ENCODE peak calls at places on chromosomes 2 and 18, in eight cellular contexts. One of them, this sample, is unnamed.

GRCh38 chr2:105858868-105859693 is 114.4 kb downstream of the NCK2 start:
- DNase-seq in esophagus muscularis mucosa: no peak
- DNase-seq in breast epithelium: no peak
- DNase-seq in HepG2: no peak
- DNase-seq in HCT116: no peak
- DNase-seq in GM23338: no peak
- DNase-seq in vagina: peak
- DNase-seq in spleen: no peak
- DNase-seq in this sample: no peak

GRCh38 chr2:149047118-149047517 is 8.6 kb downstream of the LYPD6B start:
- DNase-seq in esophagus muscularis mucosa: no peak
- DNase-seq in breast epithelium: no peak
- DNase-seq in HepG2: no peak
- DNase-seq in HCT116: no peak
- DNase-seq in GM23338: no peak
- DNase-seq in vagina: no peak
- DNase-seq in spleen: no peak
- DNase-seq in this sample: no peak

GRCh38 chr2:120932881-120933280 is 197.2 kb downstream of the GLI2 start:
- DNase-seq in esophagus muscularis mucosa: no peak
- DNase-seq in breast epithelium: no peak
- DNase-seq in HepG2: no peak
- DNase-seq in HCT116: no peak
- DNase-seq in GM23338: no peak
- DNase-seq in vagina: no peak
- DNase-seq in spleen: no peak
- DNase-seq in this sample: no peak

GRCh38 chr18:28112056-28112470 is 64.9 kb downstream of the CDH2 start:
- DNase-seq in esophagus muscularis mucosa: no peak
- DNase-seq in breast epithelium: no peak
- DNase-seq in HepG2: no peak
- DNase-seq in HCT116: no peak
- DNase-seq in GM23338: no peak
- DNase-seq in vagina: no peak
- DNase-seq in spleen: no peak
- DNase-seq in this sample: no peak

GRCh38 chr2:241863021-241863954 is 4.6 kb upstream of the PDCD1 start:
- DNase-seq in esophagus muscularis mucosa: no peak
- DNase-seq in breast epithelium: no peak
- DNase-seq in HepG2: no peak
- DNase-seq in HCT116: no peak
- DNase-seq in GM23338: peak
- DNase-seq in vagina: no peak
- DNase-seq in spleen: no peak
- DNase-seq in this sample: no peak

GRCh38 chr2:42792583-42793313 is at the start of gene HAAO:
- DNase-seq in esophagus muscularis mucosa: no peak
- DNase-seq in breast epithelium: no peak
- DNase-seq in HepG2: peak
- DNase-seq in HCT116: no peak
- DNase-seq in GM23338: peak
- DNase-seq in vagina: no peak
- DNase-seq in spleen: peak
- DNase-seq in this sample: no peak

GRCh38 chr2:227485429-227485828 is 13.5 kb downstream of the AGFG1 start:
- DNase-seq in esophagus muscularis mucosa: no peak
- DNase-seq in breast epithelium: no peak
- DNase-seq in HepG2: no peak
- DNase-seq in HCT116: no peak
- DNase-seq in GM23338: no peak
- DNase-seq in vagina: no peak
- DNase-seq in spleen: no peak
- DNase-seq in this sample: no peak

GRCh38 chr2:1972428-1972827 is 228.1 kb upstream of the PXDN start:
- DNase-seq in esophagus muscularis mucosa: no peak
- DNase-seq in breast epithelium: no peak
- DNase-seq in HepG2: no peak
- DNase-seq in HCT116: no peak
- DNase-seq in GM23338: no peak
- DNase-seq in vagina: peak
- DNase-seq in spleen: no peak
- DNase-seq in this sample: no peak

GRCh38 chr18:54879691-54880090 is 51.4 kb downstream of the RAB27B start:
- DNase-seq in esophagus muscularis mucosa: no peak
- DNase-seq in breast epithelium: no peak
- DNase-seq in HepG2: no peak
- DNase-seq in HCT116: no peak
- DNase-seq in GM23338: no peak
- DNase-seq in vagina: no peak
- DNase-seq in spleen: no peak
- DNase-seq in this sample: no peak

GRCh38 chr2:217622664-217623063 is 380.1 kb downstream of the TNS1 start:
- DNase-seq in esophagus muscularis mucosa: no peak
- DNase-seq in breast epithelium: no peak
- DNase-seq in HepG2: no peak
- DNase-seq in HCT116: no peak
- DNase-seq in GM23338: no peak
- DNase-seq in vagina: no peak
- DNase-seq in spleen: no peak
- DNase-seq in this sample: no peak

GRCh38 chr2:147037048-147037447 is 807.8 kb upstream of the ACVR2A start:
- DNase-seq in esophagus muscularis mucosa: no peak
- DNase-seq in breast epithelium: no peak
- DNase-seq in HepG2: no peak
- DNase-seq in HCT116: no peak
- DNase-seq in GM23338: no peak
- DNase-seq in vagina: no peak
- DNase-seq in spleen: no peak
- DNase-seq in this sample: no peak

GRCh38 chr2:62458206-62459035 is 47.6 kb downstream of the TMEM17 start:
- DNase-seq in esophagus muscularis mucosa: no peak
- DNase-seq in breast epithelium: no peak
- DNase-seq in HepG2: no peak
- DNase-seq in HCT116: no peak
- DNase-seq in GM23338: no peak
- DNase-seq in vagina: no peak
- DNase-seq in spleen: no peak
- DNase-seq in this sample: no peak

GRCh38 chr2:169276045-169276444 is 86.3 kb downstream of the LRP2 start:
- DNase-seq in esophagus muscularis mucosa: no peak
- DNase-seq in breast epithelium: no peak
- DNase-seq in HepG2: no peak
- DNase-seq in HCT116: peak
- DNase-seq in GM23338: no peak
- DNase-seq in vagina: no peak
- DNase-seq in spleen: no peak
- DNase-seq in this sample: peak

GRCh38 chr2:172431993-172432392 is 4.6 kb downstream of the ITGA6 start:
- DNase-seq in esophagus muscularis mucosa: no peak
- DNase-seq in breast epithelium: no peak
- DNase-seq in HepG2: no peak
- DNase-seq in HCT116: no peak
- DNase-seq in GM23338: no peak
- DNase-seq in vagina: no peak
- DNase-seq in spleen: no peak
- DNase-seq in this sample: no peak

GRCh38 chr2:113240915-113241911 is 37.5 kb downstream of the PAX8 start:
- DNase-seq in esophagus muscularis mucosa: peak
- DNase-seq in breast epithelium: no peak
- DNase-seq in HepG2: peak
- DNase-seq in HCT116: peak
- DNase-seq in GM23338: no peak
- DNase-seq in vagina: peak
- DNase-seq in spleen: no peak
- DNase-seq in this sample: peak

GRCh38 chr2:143720093-143720664 is 591.0 kb downstream of the ARHGAP15 start:
- DNase-seq in esophagus muscularis mucosa: no peak
- DNase-seq in breast epithelium: no peak
- DNase-seq in HepG2: no peak
- DNase-seq in HCT116: peak
- DNase-seq in GM23338: peak
- DNase-seq in vagina: no peak
- DNase-seq in spleen: no peak
- DNase-seq in this sample: no peak

GRCh38 chr18:28511421-28511821 is 334.5 kb upstream of the CDH2 start:
- DNase-seq in esophagus muscularis mucosa: no peak
- DNase-seq in breast epithelium: no peak
- DNase-seq in HepG2: no peak
- DNase-seq in HCT116: no peak
- DNase-seq in GM23338: no peak
- DNase-seq in vagina: no peak
- DNase-seq in spleen: no peak
- DNase-seq in this sample: no peak

GRCh38 chr2:110116033-110116710 is 550 bp upstream of the MALL start:
- DNase-seq in esophagus muscularis mucosa: peak
- DNase-seq in breast epithelium: no peak
- DNase-seq in HepG2: no peak
- DNase-seq in HCT116: peak
- DNase-seq in GM23338: peak
- DNase-seq in vagina: no peak
- DNase-seq in spleen: no peak
- DNase-seq in this sample: peak

GRCh38 chr2:62537814-62538213 is 31.8 kb upstream of the TMEM17 start:
- DNase-seq in esophagus muscularis mucosa: no peak
- DNase-seq in breast epithelium: no peak
- DNase-seq in HepG2: no peak
- DNase-seq in HCT116: no peak
- DNase-seq in GM23338: no peak
- DNase-seq in vagina: no peak
- DNase-seq in spleen: no peak
- DNase-seq in this sample: no peak

GRCh38 chr18:49227456-49227855 is 233.0 kb downstream of the DYM start:
- DNase-seq in esophagus muscularis mucosa: no peak
- DNase-seq in breast epithelium: no peak
- DNase-seq in HepG2: no peak
- DNase-seq in HCT116: no peak
- DNase-seq in GM23338: no peak
- DNase-seq in vagina: no peak
- DNase-seq in spleen: no peak
- DNase-seq in this sample: no peak

GRCh38 chr2:118584877-118585276 is 262.6 kb downstream of the EN1 start:
- DNase-seq in esophagus muscularis mucosa: no peak
- DNase-seq in breast epithelium: no peak
- DNase-seq in HepG2: no peak
- DNase-seq in HCT116: no peak
- DNase-seq in GM23338: no peak
- DNase-seq in vagina: no peak
- DNase-seq in spleen: no peak
- DNase-seq in this sample: no peak
- TF ChIP-seq POLR2AphosphoS5 in esophagus muscularis mucosa: no peak
- TF ChIP-seq POLR2AphosphoS5 in breast epithelium: no peak
- TF ChIP-seq POLR2AphosphoS5 in HepG2: no peak
- TF ChIP-seq POLR2AphosphoS5 in HCT116: no peak
- TF ChIP-seq POLR2AphosphoS5 in GM23338: no peak
- TF ChIP-seq POLR2AphosphoS5 in vagina: no peak
- TF ChIP-seq POLR2AphosphoS5 in spleen: no peak
- TF ChIP-seq POLR2AphosphoS5 in this sample: no peak

DNA sequence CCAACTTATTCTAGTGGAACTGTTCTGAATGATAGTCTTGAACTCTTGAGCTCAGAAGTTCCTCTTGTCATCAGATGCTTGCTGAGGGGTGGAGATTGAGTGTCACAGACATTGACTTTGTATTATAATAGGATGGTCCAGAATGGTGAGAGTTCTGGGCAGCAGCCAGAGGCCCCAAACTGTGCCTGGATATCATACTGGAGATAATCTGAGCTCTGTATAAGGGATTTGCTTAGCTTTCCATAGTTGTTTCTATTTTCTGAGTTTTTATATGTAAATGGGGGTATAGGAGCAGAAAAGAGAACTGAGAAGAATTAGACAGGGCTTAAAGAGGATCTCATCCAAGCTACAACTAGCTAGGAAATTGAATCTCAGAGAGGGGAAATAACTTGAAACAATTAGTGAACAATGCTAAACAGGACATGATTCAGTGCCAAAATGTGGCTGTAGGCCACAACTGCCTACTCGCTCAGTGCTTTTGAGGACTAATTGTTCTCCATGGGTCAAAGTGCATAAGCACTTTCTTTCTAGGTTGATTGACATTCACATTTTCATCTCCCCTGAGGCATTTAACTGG is 10.1 kb upstream of the LCLAT1 start:
- DNase-seq in esophagus muscularis mucosa: no peak
- DNase-seq in breast epithelium: no peak
- DNase-seq in HepG2: no peak
- DNase-seq in HCT116: no peak
- DNase-seq in GM23338: no peak
- DNase-seq in vagina: no peak
- DNase-seq in spleen: no peak
- DNase-seq in this sample: no peak
- TF ChIP-seq POLR2AphosphoS5 in esophagus muscularis mucosa: no peak
- TF ChIP-seq POLR2AphosphoS5 in breast epithelium: no peak
- TF ChIP-seq POLR2AphosphoS5 in HepG2: no peak
- TF ChIP-seq POLR2AphosphoS5 in HCT116: no peak
- TF ChIP-seq POLR2AphosphoS5 in GM23338: no peak
- TF ChIP-seq POLR2AphosphoS5 in vagina: no peak
- TF ChIP-seq POLR2AphosphoS5 in spleen: peak
- TF ChIP-seq POLR2AphosphoS5 in this sample: no peak

DNA sequence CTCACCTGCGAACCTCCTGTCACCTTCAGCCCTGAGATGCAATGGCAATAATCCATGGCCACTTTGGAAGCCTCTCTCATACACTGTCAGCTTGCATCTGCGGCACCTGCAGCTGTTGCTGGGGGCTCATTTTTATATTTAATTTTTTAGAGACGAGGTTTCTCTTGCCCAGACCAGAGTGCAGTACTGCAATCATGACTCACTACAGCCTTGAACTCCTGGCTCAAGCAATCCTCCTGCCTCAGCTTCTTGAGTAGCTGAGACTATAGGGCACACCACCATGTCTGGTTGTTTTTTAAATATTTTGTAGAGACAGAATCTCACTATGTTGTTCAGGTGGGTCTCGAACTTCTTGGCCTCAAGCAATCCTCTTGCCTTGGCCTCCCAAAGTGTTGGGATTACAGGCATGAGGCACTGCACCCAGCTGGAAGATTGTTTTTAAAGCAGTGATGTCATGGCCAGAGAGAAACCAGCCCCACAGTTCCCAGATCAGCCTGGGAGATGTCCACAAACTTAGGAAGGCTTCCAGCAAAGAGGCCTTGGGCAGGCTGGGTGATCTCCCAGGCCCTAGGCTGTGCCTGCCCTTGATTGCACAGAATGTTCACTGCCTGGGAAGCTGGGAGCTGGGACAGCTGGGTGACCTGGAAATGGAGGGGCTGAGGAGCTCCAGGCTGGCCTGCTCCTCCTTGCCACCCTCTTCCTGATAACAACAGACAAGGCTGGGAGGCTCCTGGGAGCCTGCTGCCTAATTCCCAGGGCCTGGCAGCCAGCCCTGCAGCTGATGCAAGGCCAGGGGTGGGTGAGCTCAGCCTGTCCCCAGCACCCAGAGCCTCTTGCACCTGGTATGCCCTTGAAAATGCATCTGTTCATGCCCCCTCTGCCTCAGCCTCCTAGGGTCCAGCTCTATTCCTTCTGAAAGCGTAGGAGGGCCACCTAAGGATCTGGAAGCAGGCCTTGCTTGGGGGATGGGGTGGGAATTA is 27.1 kb downstream of the SH2D6 start:
- DNase-seq in esophagus muscularis mucosa: no peak
- DNase-seq in breast epithelium: no peak
- DNase-seq in HepG2: no peak
- DNase-seq in HCT116: no peak
- DNase-seq in GM23338: no peak
- DNase-seq in vagina: no peak
- DNase-seq in spleen: no peak
- DNase-seq in this sample: no peak
- TF ChIP-seq POLR2AphosphoS5 in esophagus muscularis mucosa: peak
- TF ChIP-seq POLR2AphosphoS5 in breast epithelium: no peak
- TF ChIP-seq POLR2AphosphoS5 in HepG2: no peak
- TF ChIP-seq POLR2AphosphoS5 in HCT116: peak
- TF ChIP-seq POLR2AphosphoS5 in GM23338: no peak
- TF ChIP-seq POLR2AphosphoS5 in vagina: no peak
- TF ChIP-seq POLR2AphosphoS5 in spleen: no peak
- TF ChIP-seq POLR2AphosphoS5 in this sample: no peak

GRCh38 chr18:74521068-74521725 is 13.1 kb upstream of the CNDP1 start:
- DNase-seq in esophagus muscularis mucosa: no peak
- DNase-seq in breast epithelium: no peak
- DNase-seq in HepG2: no peak
- DNase-seq in HCT116: no peak
- DNase-seq in GM23338: no peak
- DNase-seq in vagina: no peak
- DNase-seq in spleen: peak
- DNase-seq in this sample: no peak
- TF ChIP-seq POLR2AphosphoS5 in esophagus muscularis mucosa: no peak
- TF ChIP-seq POLR2AphosphoS5 in breast epithelium: no peak
- TF ChIP-seq POLR2AphosphoS5 in HepG2: no peak
- TF ChIP-seq POLR2AphosphoS5 in HCT116: no peak
- TF ChIP-seq POLR2AphosphoS5 in GM23338: no peak
- TF ChIP-seq POLR2AphosphoS5 in vagina: no peak
- TF ChIP-seq POLR2AphosphoS5 in spleen: no peak
- TF ChIP-seq POLR2AphosphoS5 in this sample: no peak